ENCODE peak calls at places on chromosomes 2 and 18, in ten cellular contexts. Y is NCI-H510A, K is A172, W is erythroblast, X is iPS-NIHi11, F is left cardiac atrium, R is WTC11, C is body of pancreas, H is NCI-H1092, N is AG10803. S is an unnamed sample.

GRCh38 chr2:9549420-9549819 is 6.2 kb downstream of the ADAM17 start:
- DNase-seq in C (no peak), F (no peak), N (no peak), X (no peak), Y (no peak), K (no peak), H (no peak), R (no peak), W (no peak), S (no peak)

GRCh38 chr18:57660961-57661360 is 39.3 kb upstream of the NARS1 start:
- DNase-seq in C (no peak), F (no peak), Y (no peak), R (no peak), H (no peak), K (peak), W (peak), X (no peak), N (peak), S (peak)

GRCh38 chr2:232435375-232435648 is 20.6 kb upstream of the ALPI start:
- DNase-seq in F (no peak), K (no peak), X (no peak), W (no peak), H (no peak), R (no peak), Y (no peak), C (no peak), N (no peak), S (peak)

GRCh38 chr2:38474833-38475566 is 97.9 kb upstream of the ATL2 start:
- DNase-seq in N (no peak), H (no peak), C (no peak), W (peak), Y (no peak), F (no peak), K (no peak), X (no peak), R (no peak), S (no peak)

GRCh38 chr2:64840419-64840818 is 148.8 kb upstream of the SLC1A4 start:
- DNase-seq in F (no peak), K (no peak), W (no peak), N (peak), X (no peak), C (no peak), R (no peak), Y (no peak), H (no peak), S (peak)

GRCh38 chr2:209351636-209352035 is 72.2 kb upstream of the MAP2 start:
- DNase-seq in F (no peak), N (peak), R (no peak), H (no peak), W (no peak), K (peak), Y (no peak), C (no peak), X (no peak), S (no peak)

GRCh38 chr2:16777123-16777872 is 111.7 kb upstream of the CYRIA start:
- DNase-seq in W (no peak), F (no peak), H (no peak), Y (no peak), K (peak), R (no peak), X (no peak), N (no peak), C (no peak), S (no peak)

GRCh38 chr18:59006461-59007067 is 133.1 kb upstream of the SEC11C start:
- DNase-seq in Y (no peak), W (no peak), K (peak), C (no peak), N (peak), F (no peak), R (no peak), H (no peak), X (no peak), S (peak)

GRCh38 chr2:27958711-27959378 is 68.3 kb downstream of the BABAM2 start:
- DNase-seq in X (no peak), K (no peak), C (no peak), F (no peak), H (no peak), Y (no peak), W (no peak), R (no peak), N (no peak), S (no peak)

GRCh38 chr2:23489471-23490400 is 104.8 kb downstream of the KLHL29 start:
- DNase-seq in H (no peak), C (no peak), X (no peak), W (no peak), Y (no peak), K (no peak), F (no peak), N (no peak), R (no peak), S (no peak)

GRCh38 chr18:50507120-50507590 is 52.7 kb upstream of the MAPK4 start:
- DNase-seq in K (peak), X (peak), Y (no peak), R (peak), C (peak), H (peak), W (peak), F (peak), N (no peak), S (peak)

GRCh38 chr2:83055338-83056010 is 1403.6 kb downstream of the SUCLG1 start:
- DNase-seq in Y (no peak), R (no peak), C (no peak), W (no peak), F (no peak), K (peak), X (no peak), H (no peak), N (peak), S (peak)

GRCh38 chr18:32238635-32239268 is 48.9 kb downstream of the MEP1B start:
- DNase-seq in R (peak), W (no peak), K (no peak), N (no peak), Y (no peak), X (no peak), C (no peak), F (no peak), H (no peak), S (no peak)

GRCh38 chr2:182650704-182651103 is 65.4 kb upstream of the DNAJC10 start:
- DNase-seq in X (no peak), R (no peak), H (no peak), C (no peak), N (peak), F (no peak), W (peak), K (peak), Y (peak), S (peak)

GRCh38 chr2:101368371-101368770 is 18.9 kb downstream of the CREG2 start:
- DNase-seq in Y (no peak), R (no peak), C (no peak), X (no peak), W (no peak), K (no peak), H (no peak), F (no peak), N (no peak), S (no peak)

GRCh38 chr2:48510329-48510728 is 19.6 kb upstream of the STON1 start:
- DNase-seq in N (peak), F (no peak), K (peak), W (no peak), C (no peak), X (no peak), R (no peak), Y (no peak), H (no peak), S (peak)

GRCh38 chr2:174400853-174401252 is 5.3 kb downstream of the SCRN3 start:
- DNase-seq in X (no peak), W (no peak), H (no peak), C (no peak), N (no peak), R (no peak), F (no peak), K (no peak), Y (no peak), S (no peak)

GRCh38 chr2:121360566-121361300 is 75.7 kb upstream of the TFCP2L1 start:
- DNase-seq in F (peak), W (no peak), K (peak), X (no peak), Y (no peak), N (peak), R (no peak), H (no peak), C (peak), S (peak)

GRCh38 chr2:85503611-85504433 is 35.1 kb upstream of the MAT2A start:
- DNase-seq in K (peak), W (peak), N (peak), Y (no peak), R (no peak), H (no peak), C (peak), F (no peak), X (no peak), S (peak)

GRCh38 chr2:113316085-113316484 is 37.4 kb upstream of the PAX8 start:
- DNase-seq in W (no peak), R (no peak), C (no peak), X (no peak), N (no peak), K (no peak), Y (no peak), F (no peak), H (no peak), S (no peak)

GRCh38 chr2:195451160-195451559 is 205.9 kb upstream of the SLC39A10 start:
- DNase-seq in K (no peak), N (peak), F (no peak), C (no peak), R (no peak), X (no peak), W (no peak), H (no peak), Y (no peak), S (peak)

GRCh38 chr2:214651451-214651850 is 158.0 kb downstream of the BARD1 start:
- DNase-seq in R (no peak), F (no peak), C (no peak), H (no peak), K (peak), Y (no peak), N (no peak), X (no peak), W (no peak), S (peak)